ENCODE peak calls at places on chromosomes 11 and 22, in five cellular contexts. One of them, this sample, is unnamed. For H3K36me3 and H3K4me1, the result is how much of the 10 kb centered on the place peaks cover.

GRCh38 chr11:64348611-64349387 is 8.8 kb downstream of the CCDC88B start:
- DNase-seq in effector memory CD4-positive, alpha-beta T cell: no peak
- DNase-seq in kidney: no peak
- DNase-seq in cardiac muscle cell: no peak
- DNase-seq in breast epithelium: no peak
- DNase-seq in this sample: no peak

GRCh38 chr11:82988936-82989627 is 82.6 kb downstream of the RAB30 start:
- DNase-seq in kidney: no peak
- DNase-seq in effector memory CD4-positive, alpha-beta T cell: no peak
- DNase-seq in cardiac muscle cell: no peak
- DNase-seq in breast epithelium: no peak
- DNase-seq in this sample: no peak

GRCh38 chr11:11464555-11464954 is 111.5 kb upstream of the CSNK2A3 start:
- DNase-seq in cardiac muscle cell: peak
- DNase-seq in breast epithelium: no peak
- DNase-seq in kidney: no peak
- DNase-seq in effector memory CD4-positive, alpha-beta T cell: no peak
- DNase-seq in this sample: no peak

GRCh38 chr11:34830648-34831047 is 85.5 kb downstream of the APIP start:
- DNase-seq in breast epithelium: no peak
- DNase-seq in effector memory CD4-positive, alpha-beta T cell: no peak
- DNase-seq in kidney: no peak
- DNase-seq in cardiac muscle cell: peak
- DNase-seq in this sample: no peak

GRCh38 chr11:12113294-12113693 is 2.9 kb downstream of the MICAL2 start:
- DNase-seq in kidney: no peak
- DNase-seq in breast epithelium: no peak
- DNase-seq in effector memory CD4-positive, alpha-beta T cell: no peak
- DNase-seq in cardiac muscle cell: peak
- DNase-seq in this sample: no peak

GRCh38 chr22:42680648-42681047 is 31.5 kb upstream of the CYB5R3 start:
- DNase-seq in kidney: no peak
- DNase-seq in breast epithelium: no peak
- DNase-seq in cardiac muscle cell: peak
- DNase-seq in effector memory CD4-positive, alpha-beta T cell: no peak
- DNase-seq in this sample: no peak

GRCh38 chr11:9396310-9396709 is 11.9 kb downstream of the IPO7 start:
- DNase-seq in cardiac muscle cell: no peak
- DNase-seq in kidney: no peak
- DNase-seq in breast epithelium: no peak
- DNase-seq in effector memory CD4-positive, alpha-beta T cell: no peak
- DNase-seq in this sample: no peak

GRCh38 chr11:121437018-121437685 is 15.0 kb upstream of the SORL1 start:
- DNase-seq in kidney: no peak
- DNase-seq in cardiac muscle cell: peak
- DNase-seq in effector memory CD4-positive, alpha-beta T cell: no peak
- DNase-seq in breast epithelium: no peak
- DNase-seq in this sample: no peak

GRCh38 chr11:2211113-2211971 is 39.7 kb upstream of the TH start:
- DNase-seq in kidney: peak
- DNase-seq in effector memory CD4-positive, alpha-beta T cell: no peak
- DNase-seq in breast epithelium: peak
- DNase-seq in cardiac muscle cell: no peak
- DNase-seq in this sample: no peak

GRCh38 chr11:108224908-108225786 is 2.3 kb downstream of the ATM start:
- DNase-seq in cardiac muscle cell: no peak
- DNase-seq in kidney: no peak
- DNase-seq in effector memory CD4-positive, alpha-beta T cell: no peak
- DNase-seq in breast epithelium: no peak
- DNase-seq in this sample: peak

GRCh38 chr11:131033151-131033651 is 116.9 kb upstream of the SNX19 start:
- DNase-seq in effector memory CD4-positive, alpha-beta T cell: no peak
- DNase-seq in kidney: peak
- DNase-seq in cardiac muscle cell: peak
- DNase-seq in breast epithelium: no peak
- DNase-seq in this sample: no peak

GRCh38 chr11:11230802-11231562 is 122.1 kb downstream of the CSNK2A3 start:
- DNase-seq in kidney: no peak
- DNase-seq in breast epithelium: no peak
- DNase-seq in cardiac muscle cell: no peak
- DNase-seq in effector memory CD4-positive, alpha-beta T cell: no peak
- DNase-seq in this sample: no peak

GRCh38 chr11:95704865-95705264 is 84.7 kb downstream of the FAM76B start:
- DNase-seq in effector memory CD4-positive, alpha-beta T cell: no peak
- DNase-seq in kidney: no peak
- DNase-seq in breast epithelium: no peak
- DNase-seq in cardiac muscle cell: no peak
- DNase-seq in this sample: no peak

GRCh38 chr11:120248551-120249278 is 8.8 kb downstream of the POU2F3 start:
- DNase-seq in kidney: no peak
- DNase-seq in cardiac muscle cell: peak
- DNase-seq in breast epithelium: no peak
- DNase-seq in effector memory CD4-positive, alpha-beta T cell: no peak
- DNase-seq in this sample: no peak

GRCh38 chr11:128261011-128261421 is 326.3 kb downstream of the ETS1 start:
- DNase-seq in kidney: no peak
- DNase-seq in breast epithelium: no peak
- DNase-seq in cardiac muscle cell: no peak
- DNase-seq in effector memory CD4-positive, alpha-beta T cell: no peak
- DNase-seq in this sample: no peak

GRCh38 chr22:36981247-36981775 is 37.9 kb downstream of the TST start:
- DNase-seq in breast epithelium: no peak
- DNase-seq in cardiac muscle cell: no peak
- DNase-seq in effector memory CD4-positive, alpha-beta T cell: no peak
- DNase-seq in kidney: no peak
- DNase-seq in this sample: no peak

GRCh38 chr11:34671946-34672345 is 51.1 kb downstream of the EHF start:
- DNase-seq in cardiac muscle cell: no peak
- DNase-seq in kidney: no peak
- DNase-seq in breast epithelium: no peak
- DNase-seq in effector memory CD4-positive, alpha-beta T cell: no peak
- DNase-seq in this sample: no peak

GRCh38 chr11:88979641-88980040 is 86.1 kb downstream of the GRM5 start:
- DNase-seq in breast epithelium: no peak
- DNase-seq in cardiac muscle cell: no peak
- DNase-seq in kidney: no peak
- DNase-seq in effector memory CD4-positive, alpha-beta T cell: no peak
- DNase-seq in this sample: no peak

GRCh38 chr11:117823941-117824420 is 563 bp downstream of the FXYD2 start:
- DNase-seq in breast epithelium: no peak
- DNase-seq in effector memory CD4-positive, alpha-beta T cell: no peak
- DNase-seq in kidney: peak
- DNase-seq in cardiac muscle cell: peak
- DNase-seq in this sample: no peak

GRCh38 chr11:16632295-16633200 is 105.9 kb upstream of the C11orf58 start:
- DNase-seq in effector memory CD4-positive, alpha-beta T cell: no peak
- DNase-seq in breast epithelium: no peak
- DNase-seq in kidney: no peak
- DNase-seq in cardiac muscle cell: peak
- DNase-seq in this sample: no peak

GRCh38 chr22:47225931-47226633 is 463.6 kb downstream of the TBC1D22A start:
- DNase-seq in effector memory CD4-positive, alpha-beta T cell: no peak
- DNase-seq in cardiac muscle cell: no peak
- DNase-seq in kidney: no peak
- DNase-seq in breast epithelium: no peak
- DNase-seq in this sample: no peak

DNA sequence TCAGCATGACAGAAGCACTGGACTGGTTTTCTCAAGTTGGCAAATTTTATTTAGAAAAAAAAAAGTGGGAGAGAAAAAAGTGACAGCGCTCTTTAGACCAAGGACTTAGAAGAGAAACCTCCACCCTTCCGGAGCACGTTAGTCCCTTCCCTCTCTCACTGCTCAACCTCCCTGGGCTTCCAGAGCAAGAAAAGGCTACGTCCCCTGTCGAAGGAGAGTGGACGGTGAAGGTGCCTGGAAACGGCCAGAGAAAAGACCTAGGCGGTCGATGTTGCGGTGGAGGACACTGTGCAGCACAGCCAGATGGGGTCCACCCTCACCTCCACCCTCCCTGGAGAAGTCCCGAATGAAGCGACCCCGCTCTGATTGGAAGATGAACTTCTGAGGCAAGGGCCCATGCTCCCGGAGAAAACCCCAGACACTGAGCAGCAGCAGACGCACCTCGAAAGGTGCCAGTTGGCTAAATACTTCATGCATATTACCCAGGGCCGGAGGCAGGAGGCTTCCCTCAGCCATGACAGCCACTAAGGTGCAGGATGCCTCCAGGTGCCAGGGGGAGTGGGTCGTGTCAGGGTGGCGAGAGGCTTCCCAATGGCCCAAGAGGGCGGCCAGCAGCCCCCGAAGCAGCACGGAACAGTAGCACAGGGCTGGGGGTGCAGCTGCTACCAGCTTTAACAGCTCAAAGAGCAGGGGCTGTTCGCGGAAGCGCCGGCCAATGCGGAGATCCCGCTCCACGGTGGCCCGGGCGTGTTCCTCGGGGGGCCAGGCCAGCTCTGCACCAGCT is 604 bp upstream of the GANAB start:
- DNase-seq in effector memory CD4-positive, alpha-beta T cell: no peak
- DNase-seq in breast epithelium: no peak
- DNase-seq in kidney: peak
- DNase-seq in cardiac muscle cell: no peak
- DNase-seq in this sample: no peak
- H3K36me3 ChIP-seq in effector memory CD4-positive, alpha-beta T cell: under half
- H3K36me3 ChIP-seq in breast epithelium: under half
- H3K36me3 ChIP-seq in kidney: under half
- H3K36me3 ChIP-seq in cardiac muscle cell: under half
- H3K36me3 ChIP-seq in this sample: under half

GRCh38 chr11:72825661-72826060 is 11.4 kb downstream of the ATG16L2 start:
- DNase-seq in effector memory CD4-positive, alpha-beta T cell: no peak
- DNase-seq in breast epithelium: no peak
- DNase-seq in cardiac muscle cell: no peak
- DNase-seq in kidney: no peak
- DNase-seq in this sample: no peak

GRCh38 chr11:72828081-72828567 is 13.9 kb downstream of the ATG16L2 start:
- DNase-seq in kidney: no peak
- DNase-seq in breast epithelium: no peak
- DNase-seq in cardiac muscle cell: peak
- DNase-seq in effector memory CD4-positive, alpha-beta T cell: no peak
- DNase-seq in this sample: no peak

GRCh38 chr11:72824811-72825505 is 10.7 kb downstream of the ATG16L2 start:
- DNase-seq in effector memory CD4-positive, alpha-beta T cell: no peak
- DNase-seq in kidney: no peak
- DNase-seq in breast epithelium: no peak
- DNase-seq in cardiac muscle cell: no peak
- DNase-seq in this sample: no peak

GRCh38 chr11:72826942-72827480 is 12.8 kb downstream of the ATG16L2 start:
- DNase-seq in cardiac muscle cell: no peak
- DNase-seq in breast epithelium: no peak
- DNase-seq in effector memory CD4-positive, alpha-beta T cell: no peak
- DNase-seq in kidney: no peak
- DNase-seq in this sample: no peak

DNA sequence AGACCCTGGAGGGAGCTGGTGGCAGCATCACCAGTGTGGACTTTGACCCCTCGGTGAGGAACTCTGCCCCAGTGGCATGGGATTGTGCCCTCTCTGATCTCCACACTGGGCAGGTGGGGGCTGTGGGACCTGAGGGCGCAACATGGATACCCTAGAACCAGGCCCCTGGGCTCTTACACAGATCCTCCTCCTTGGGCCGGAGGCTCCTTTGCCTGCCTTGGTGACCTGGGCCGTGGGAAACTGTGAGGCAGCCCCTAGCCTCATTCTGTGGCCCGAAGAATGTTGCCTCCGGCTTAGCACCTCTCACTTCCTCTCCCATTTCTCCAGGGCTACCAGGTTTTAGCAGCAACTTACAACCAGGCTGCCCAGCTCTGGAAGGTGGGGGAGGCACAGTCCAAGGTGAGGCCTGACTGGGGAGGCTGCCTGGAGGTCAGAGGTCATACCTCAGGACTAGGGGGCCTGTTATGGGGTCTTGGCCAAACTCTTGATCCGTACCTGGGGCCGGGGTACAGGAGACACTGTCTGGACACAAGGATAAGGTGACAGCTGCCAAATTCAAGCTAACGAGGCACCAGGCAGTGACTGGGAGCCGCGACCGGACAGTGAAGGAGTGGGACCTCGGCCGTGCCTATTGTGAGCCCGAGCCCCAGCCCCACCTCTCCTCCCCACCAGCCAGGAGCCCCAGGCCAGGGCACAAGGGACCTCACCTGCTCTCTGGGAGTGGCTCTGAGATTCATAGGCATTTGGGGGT is 12.2 kb downstream of the ATG16L2 start:
- DNase-seq in kidney: no peak
- DNase-seq in cardiac muscle cell: no peak
- DNase-seq in effector memory CD4-positive, alpha-beta T cell: no peak
- DNase-seq in breast epithelium: no peak
- DNase-seq in this sample: no peak
- H3K4me1 ChIP-seq in kidney: under half
- H3K4me1 ChIP-seq in cardiac muscle cell: under half
- H3K4me1 ChIP-seq in effector memory CD4-positive, alpha-beta T cell: under half
- H3K4me1 ChIP-seq in breast epithelium: under half
- H3K4me1 ChIP-seq in this sample: under half

DNA sequence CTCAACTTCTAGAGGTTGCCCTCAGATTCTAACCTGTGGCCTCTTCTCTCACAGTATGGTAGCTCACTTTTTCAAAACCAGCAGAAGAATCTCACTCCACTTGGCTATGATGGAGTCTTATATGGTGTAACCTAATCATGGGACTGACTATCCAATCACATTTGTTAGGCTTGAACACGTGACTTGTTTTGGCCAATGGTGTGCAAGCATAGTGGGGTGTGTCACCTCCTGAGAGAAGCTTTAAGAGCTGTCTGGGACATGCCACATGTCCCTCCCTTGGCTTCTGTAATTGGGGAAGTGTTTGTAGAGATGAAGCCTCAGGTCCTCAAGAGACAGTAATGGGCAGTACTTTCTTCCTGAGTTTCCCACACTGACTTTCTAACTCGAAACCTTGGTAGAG is 12.8 kb upstream of the SMIM38 start:
- DNase-seq in kidney: no peak
- DNase-seq in breast epithelium: no peak
- DNase-seq in cardiac muscle cell: no peak
- DNase-seq in effector memory CD4-positive, alpha-beta T cell: no peak
- DNase-seq in this sample: no peak
- H3K27ac ChIP-seq in kidney: no peak
- H3K27ac ChIP-seq in breast epithelium: no peak
- H3K27ac ChIP-seq in cardiac muscle cell: no peak
- H3K27ac ChIP-seq in effector memory CD4-positive, alpha-beta T cell: no peak
- H3K27ac ChIP-seq in this sample: no peak

GRCh38 chr11:47791774-47792173 is 24.6 kb upstream of the FNBP4 start:
- DNase-seq in cardiac muscle cell: no peak
- DNase-seq in effector memory CD4-positive, alpha-beta T cell: no peak
- DNase-seq in kidney: no peak
- DNase-seq in breast epithelium: no peak
- DNase-seq in this sample: no peak
- H3K36me3 ChIP-seq in cardiac muscle cell: under half
- H3K36me3 ChIP-seq in effector memory CD4-positive, alpha-beta T cell: half or more
- H3K36me3 ChIP-seq in kidney: under half
- H3K36me3 ChIP-seq in breast epithelium: under half
- H3K36me3 ChIP-seq in this sample: half or more